ENCODE peak calls at places on chromosomes 16 and 17, in five cellular contexts. One of them, this sample, is unnamed.

GRCh38 chr17:7328840-7329359 is at the start of gene NEURL4:
- DNase-seq in uterus: no peak
- DNase-seq in A549: peak; percentile 44
- DNase-seq in right atrium auricular region: no peak
- DNase-seq in K562: peak; percentile 40
- DNase-seq in this sample: no peak

GRCh38 chr17:3535253-3535995 is 22.2 kb downstream of the TRPV3 start:
- DNase-seq in uterus: peak; percentile 74
- DNase-seq in A549: peak; percentile 89
- DNase-seq in right atrium auricular region: no peak
- DNase-seq in K562: peak; percentile 30
- DNase-seq in this sample: no peak

GRCh38 chr16:88633684-88634140 is 4.7 kb upstream of the IL17C start:
- DNase-seq in uterus: no peak
- DNase-seq in A549: peak; percentile 68
- DNase-seq in right atrium auricular region: no peak
- DNase-seq in K562: peak; percentile 70
- DNase-seq in this sample: no peak

GRCh38 chr16:88088161-88088581 is 136.9 kb downstream of the BANP start:
- DNase-seq in uterus: peak; percentile 43
- DNase-seq in A549: no peak
- DNase-seq in right atrium auricular region: peak; percentile 82
- DNase-seq in K562: no peak
- DNase-seq in this sample: no peak

GRCh38 chr16:11156401-11156800 is 99.6 kb downstream of the SOCS1 start:
- DNase-seq in uterus: no peak
- DNase-seq in A549: no peak
- DNase-seq in right atrium auricular region: no peak
- DNase-seq in K562: no peak
- DNase-seq in this sample: no peak

GRCh38 chr16:23391381-23392222 is 61.4 kb downstream of the COG7 start:
- DNase-seq in uterus: no peak
- DNase-seq in A549: no peak
- DNase-seq in right atrium auricular region: no peak
- DNase-seq in K562: no peak
- DNase-seq in this sample: no peak

GRCh38 chr17:11245792-11246191 is 4.8 kb downstream of the SHISA6 start:
- DNase-seq in uterus: no peak
- DNase-seq in A549: no peak
- DNase-seq in right atrium auricular region: no peak
- DNase-seq in K562: no peak
- DNase-seq in this sample: no peak

GRCh38 chr16:29992371-29992967 is 2.9 kb downstream of the HIRIP3 start:
- DNase-seq in uterus: no peak
- DNase-seq in A549: no peak
- DNase-seq in right atrium auricular region: no peak
- DNase-seq in K562: peak; percentile 33
- DNase-seq in this sample: no peak

GRCh38 chr17:2025220-2025621 is at the start of gene RTN4RL1:
- DNase-seq in uterus: peak; percentile 65
- DNase-seq in A549: peak; percentile 80
- DNase-seq in right atrium auricular region: peak; percentile 65
- DNase-seq in K562: peak; percentile 87
- DNase-seq in this sample: no peak

GRCh38 chr17:77124192-77124908 is 16.4 kb upstream of the SEC14L1 start:
- DNase-seq in uterus: no peak
- DNase-seq in A549: peak; percentile 81
- DNase-seq in right atrium auricular region: no peak
- DNase-seq in K562: peak; percentile 46
- DNase-seq in this sample: no peak

GRCh38 chr17:82289822-82290541 is 16.5 kb upstream of the CSNK1D start:
- DNase-seq in uterus: no peak
- DNase-seq in A549: no peak
- DNase-seq in right atrium auricular region: no peak
- DNase-seq in K562: peak; percentile 91
- DNase-seq in this sample: no peak

GRCh38 chr17:82292251-82293154 is 19.0 kb upstream of the CSNK1D start:
- DNase-seq in uterus: peak; percentile 96
- DNase-seq in A549: peak; percentile 99
- DNase-seq in right atrium auricular region: peak; percentile 99
- DNase-seq in K562: peak; percentile 99
- DNase-seq in this sample: peak; percentile 93

GRCh38 chr17:82288602-82288927 is 15.1 kb upstream of the CSNK1D start:
- DNase-seq in uterus: no peak
- DNase-seq in A549: no peak
- DNase-seq in right atrium auricular region: no peak
- DNase-seq in K562: no peak
- DNase-seq in this sample: no peak

GRCh38 chr17:82294086-82294773 is 20.7 kb upstream of the CSNK1D start:
- DNase-seq in uterus: no peak
- DNase-seq in A549: no peak
- DNase-seq in right atrium auricular region: no peak
- DNase-seq in K562: no peak
- DNase-seq in this sample: no peak

GRCh38 chr17:82291582-82292250 is 18.2 kb upstream of the CSNK1D start:
- DNase-seq in uterus: no peak
- DNase-seq in A549: no peak
- DNase-seq in right atrium auricular region: no peak
- DNase-seq in K562: no peak
- DNase-seq in this sample: no peak
- H3K27ac ChIP-seq in uterus: peak overlapping the region; percentile 100
- H3K27ac ChIP-seq in A549: peak overlapping the region; percentile 98
- H3K27ac ChIP-seq in right atrium auricular region: peak overlapping the region; percentile 99
- H3K27ac ChIP-seq in K562: peak overlapping the region; percentile 93
- H3K27ac ChIP-seq in this sample: no peak overlapping the region

GRCh38 chr16:86888240-86889044 is 310.1 kb downstream of the FOXL1 start:
- DNase-seq in uterus: no peak
- DNase-seq in A549: peak; percentile 56
- DNase-seq in right atrium auricular region: no peak
- DNase-seq in K562: no peak
- DNase-seq in this sample: no peak
- H3K27ac ChIP-seq in uterus: no peak overlapping the region
- H3K27ac ChIP-seq in A549: peak overlapping the region; percentile 72
- H3K27ac ChIP-seq in right atrium auricular region: no peak overlapping the region
- H3K27ac ChIP-seq in K562: no peak overlapping the region
- H3K27ac ChIP-seq in this sample: no peak overlapping the region

GRCh38 chr17:63419949-63420867 is 25.9 kb downstream of the CYB561 start:
- DNase-seq in uterus: no peak
- DNase-seq in A549: no peak
- DNase-seq in right atrium auricular region: no peak
- DNase-seq in K562: peak; percentile 85
- DNase-seq in this sample: no peak

GRCh38 chr17:63421681-63422645 is 24.1 kb downstream of the CYB561 start:
- DNase-seq in uterus: no peak
- DNase-seq in A549: no peak
- DNase-seq in right atrium auricular region: no peak
- DNase-seq in K562: no peak
- DNase-seq in this sample: no peak

GRCh38 chr17:63418540-63418939 is 27.6 kb downstream of the CYB561 start:
- DNase-seq in uterus: no peak
- DNase-seq in A549: no peak
- DNase-seq in right atrium auricular region: no peak
- DNase-seq in K562: no peak
- DNase-seq in this sample: no peak

GRCh38 chr17:63420868-63421680 is 25.0 kb downstream of the CYB561 start:
- DNase-seq in uterus: no peak
- DNase-seq in A549: no peak
- DNase-seq in right atrium auricular region: no peak
- DNase-seq in K562: no peak
- DNase-seq in this sample: no peak

GRCh38 chr17:63419398-63419797 is 26.7 kb downstream of the CYB561 start:
- DNase-seq in uterus: no peak
- DNase-seq in A549: no peak
- DNase-seq in right atrium auricular region: no peak
- DNase-seq in K562: no peak
- DNase-seq in this sample: no peak
- H3K27ac ChIP-seq in uterus: no peak overlapping the region
- H3K27ac ChIP-seq in A549: no peak overlapping the region
- H3K27ac ChIP-seq in right atrium auricular region: no peak overlapping the region
- H3K27ac ChIP-seq in K562: peak overlapping the region; percentile 71
- H3K27ac ChIP-seq in this sample: no peak overlapping the region

GRCh38 chr16:1973461-1974156 is 1.8 kb downstream of the TBL3 start:
- DNase-seq in uterus: no peak
- DNase-seq in A549: no peak
- DNase-seq in right atrium auricular region: no peak
- DNase-seq in K562: no peak
- DNase-seq in this sample: no peak
- H3K27ac ChIP-seq in uterus: no peak overlapping the region
- H3K27ac ChIP-seq in A549: no peak overlapping the region
- H3K27ac ChIP-seq in right atrium auricular region: no peak overlapping the region
- H3K27ac ChIP-seq in K562: no peak overlapping the region
- H3K27ac ChIP-seq in this sample: no peak overlapping the region

GRCh38 chr17:81020443-81020766 is 14.5 kb upstream of the BAIAP2 start:
- DNase-seq in uterus: no peak
- DNase-seq in A549: no peak
- DNase-seq in right atrium auricular region: no peak
- DNase-seq in K562: no peak
- DNase-seq in this sample: no peak

GRCh38 chr17:81019563-81020442 is 15.1 kb upstream of the BAIAP2 start:
- DNase-seq in uterus: no peak
- DNase-seq in A549: no peak
- DNase-seq in right atrium auricular region: no peak
- DNase-seq in K562: peak; percentile 41
- DNase-seq in this sample: no peak

GRCh38 chr17:81020767-81021497 is 14.0 kb upstream of the BAIAP2 start:
- DNase-seq in uterus: no peak
- DNase-seq in A549: no peak
- DNase-seq in right atrium auricular region: no peak
- DNase-seq in K562: peak; percentile 50
- DNase-seq in this sample: no peak

GRCh38 chr17:81016575-81016974 is 18.4 kb upstream of the BAIAP2 start:
- DNase-seq in uterus: no peak
- DNase-seq in A549: no peak
- DNase-seq in right atrium auricular region: no peak
- DNase-seq in K562: no peak
- DNase-seq in this sample: no peak

DNA sequence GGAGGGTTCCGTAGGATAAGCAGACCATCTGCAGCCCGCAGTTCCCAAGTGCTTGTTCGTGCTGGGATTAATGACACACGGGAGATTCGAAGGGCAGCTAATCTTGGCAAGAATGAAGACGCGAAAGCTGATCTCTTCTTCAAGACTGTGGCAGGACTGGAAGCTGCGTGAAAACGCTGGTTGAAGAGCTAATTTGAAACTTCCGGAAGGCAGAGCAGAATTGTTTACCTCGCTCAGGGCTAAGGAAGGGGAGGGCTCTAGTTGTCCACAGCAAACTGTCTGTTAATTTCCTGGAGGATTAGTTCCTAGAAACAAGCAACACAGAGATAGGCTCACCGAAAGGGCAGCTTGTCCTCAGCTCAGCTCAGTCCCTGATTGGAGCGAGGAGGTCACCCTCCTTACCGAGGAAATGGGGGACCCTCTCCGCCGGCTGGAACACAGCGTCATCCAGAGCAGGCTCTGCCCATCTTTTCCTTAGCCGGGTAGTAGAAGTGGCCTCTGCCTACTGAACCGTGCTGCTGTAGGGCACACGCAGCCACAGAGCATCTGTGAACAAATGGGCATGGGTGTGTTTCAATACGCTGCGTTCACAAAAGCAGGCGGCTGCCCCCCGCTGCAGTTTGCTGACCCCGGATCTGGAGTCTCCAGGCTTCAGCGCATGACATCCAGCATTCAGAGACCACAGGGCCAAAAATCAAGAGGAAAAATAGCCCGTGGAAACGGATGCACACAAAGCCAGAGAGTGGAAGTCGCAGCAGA is 16.7 kb upstream of the BAIAP2 start:
- DNase-seq in uterus: no peak
- DNase-seq in A549: no peak
- DNase-seq in right atrium auricular region: no peak
- DNase-seq in K562: peak; percentile 92
- DNase-seq in this sample: no peak
- H3K27ac ChIP-seq in uterus: peak overlapping the region; percentile 73
- H3K27ac ChIP-seq in A549: no peak overlapping the region
- H3K27ac ChIP-seq in right atrium auricular region: peak overlapping the region; percentile 64
- H3K27ac ChIP-seq in K562: peak overlapping the region; percentile 92
- H3K27ac ChIP-seq in this sample: peak overlapping the region; percentile 9

DNA sequence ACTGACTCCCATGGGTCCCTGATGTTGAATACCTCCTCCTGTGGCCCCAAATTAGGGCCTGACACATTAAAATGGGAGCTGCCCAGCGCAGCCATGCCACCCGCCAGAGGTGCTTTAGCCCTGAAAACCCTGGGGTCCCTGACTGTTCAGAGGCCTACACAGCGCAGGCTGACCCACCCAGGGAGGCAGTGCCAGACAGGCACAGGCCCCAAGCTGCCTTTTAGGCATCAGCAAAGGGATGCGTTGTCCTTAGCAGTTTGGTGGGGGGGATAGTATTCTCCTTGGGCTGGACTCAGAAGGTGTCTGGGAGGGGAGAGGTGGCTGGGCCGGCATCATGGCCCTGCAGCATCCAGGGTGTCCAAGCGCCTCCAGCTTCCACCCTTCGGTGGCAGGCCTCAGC is 1.4 kb downstream of the RAPGEFL1 start:
- DNase-seq in uterus: no peak
- DNase-seq in A549: no peak
- DNase-seq in right atrium auricular region: no peak
- DNase-seq in K562: no peak
- DNase-seq in this sample: no peak
- H3K27ac ChIP-seq in uterus: no peak overlapping the region
- H3K27ac ChIP-seq in A549: no peak overlapping the region
- H3K27ac ChIP-seq in right atrium auricular region: no peak overlapping the region
- H3K27ac ChIP-seq in K562: no peak overlapping the region
- H3K27ac ChIP-seq in this sample: no peak overlapping the region

GRCh38 chr17:38602862-38603785 is 2.6 kb downstream of the SRCIN1 start:
- DNase-seq in uterus: no peak
- DNase-seq in A549: no peak
- DNase-seq in right atrium auricular region: no peak
- DNase-seq in K562: no peak
- DNase-seq in this sample: no peak

GRCh38 chr17:38603786-38604478 is 1.8 kb downstream of the SRCIN1 start:
- DNase-seq in uterus: no peak
- DNase-seq in A549: no peak
- DNase-seq in right atrium auricular region: no peak
- DNase-seq in K562: no peak
- DNase-seq in this sample: no peak

GRCh38 chr17:38605852-38606645 is at the start of gene SRCIN1:
- DNase-seq in uterus: peak; percentile 56
- DNase-seq in A549: peak; percentile 70
- DNase-seq in right atrium auricular region: no peak
- DNase-seq in K562: peak; percentile 82
- DNase-seq in this sample: no peak

GRCh38 chr17:38605230-38605851 is 411 bp downstream of the SRCIN1 start:
- DNase-seq in uterus: no peak
- DNase-seq in A549: no peak
- DNase-seq in right atrium auricular region: no peak
- DNase-seq in K562: peak; percentile 49
- DNase-seq in this sample: no peak

GRCh38 chr17:38604479-38605229 is 1.1 kb downstream of the SRCIN1 start:
- DNase-seq in uterus: no peak
- DNase-seq in A549: peak; percentile 48
- DNase-seq in right atrium auricular region: no peak
- DNase-seq in K562: peak; percentile 77
- DNase-seq in this sample: no peak
- H3K27ac ChIP-seq in uterus: no peak overlapping the region
- H3K27ac ChIP-seq in A549: peak overlapping the region; percentile 76
- H3K27ac ChIP-seq in right atrium auricular region: no peak overlapping the region
- H3K27ac ChIP-seq in K562: no peak overlapping the region
- H3K27ac ChIP-seq in this sample: no peak overlapping the region

GRCh38 chr17:50922739-50923405 is 56.7 kb upstream of the TOB1 start:
- DNase-seq in uterus: no peak
- DNase-seq in A549: no peak
- DNase-seq in right atrium auricular region: no peak
- DNase-seq in K562: no peak
- DNase-seq in this sample: no peak
- H3K27ac ChIP-seq in uterus: no peak overlapping the region
- H3K27ac ChIP-seq in A549: peak overlapping the region; percentile 87
- H3K27ac ChIP-seq in right atrium auricular region: no peak overlapping the region
- H3K27ac ChIP-seq in K562: no peak overlapping the region
- H3K27ac ChIP-seq in this sample: no peak overlapping the region

GRCh38 chr17:47956818-47957590 is 679 bp downstream of the PRR15L start:
- DNase-seq in uterus: no peak
- DNase-seq in A549: no peak
- DNase-seq in right atrium auricular region: no peak
- DNase-seq in K562: no peak
- DNase-seq in this sample: no peak
- H3K27ac ChIP-seq in uterus: no peak overlapping the region
- H3K27ac ChIP-seq in A549: peak overlapping the region; percentile 72
- H3K27ac ChIP-seq in right atrium auricular region: no peak overlapping the region
- H3K27ac ChIP-seq in K562: no peak overlapping the region
- H3K27ac ChIP-seq in this sample: no peak overlapping the region